ENCODE peak calls at places on chromosome 9, in six cellular contexts. G, J, D, C, K and Y are unnamed samples.

GRCh38 chr9:128728298-128728697 is 4.4 kb upstream of the ZDHHC12 start:
- DNase-seq in C (no peak), D (no peak), K (no peak), G (no peak), J (no peak), Y (no peak)

GRCh38 chr9:113668057-113668456 is 204.5 kb downstream of the RGS3 start:
- DNase-seq in J (no peak), K (no peak), D (no peak), C (no peak), G (no peak), Y (no peak)

GRCh38 chr9:136095028-136095494 is at the start of gene NACC2:
- DNase-seq in D (peak; percentile 82), K (peak; percentile 82), J (peak; percentile 53), G (no peak), C (peak; percentile 79), Y (peak; percentile 59)

GRCh38 chr9:95224371-95225015 is 93.0 kb downstream of the FANCC start:
- DNase-seq in G (no peak), J (no peak), C (no peak), D (no peak), K (no peak), Y (peak; percentile 15)

GRCh38 chr9:105967798-105968197 is 273.5 kb downstream of the TMEM38B start:
- DNase-seq in J (no peak), G (no peak), C (no peak), D (no peak), K (no peak), Y (no peak)

GRCh38 chr9:137520614-137521404 is 29.4 kb downstream of the PNPLA7 start:
- DNase-seq in K (no peak), D (no peak), G (no peak), C (no peak), J (no peak), Y (no peak)

GRCh38 chr9:6899274-6899673 is 141.5 kb downstream of the KDM4C start:
- DNase-seq in C (no peak), G (no peak), K (no peak), D (no peak), J (no peak), Y (no peak)

GRCh38 chr9:111348821-111349271 is 18.8 kb upstream of the OR2K2 start:
- DNase-seq in C (no peak), K (no peak), D (no peak), G (no peak), J (no peak), Y (peak; percentile 9)

GRCh38 chr9:23220171-23220570 is 605.9 kb downstream of the ELAVL2 start:
- DNase-seq in C (no peak), D (no peak), G (no peak), J (no peak), K (no peak), Y (no peak)

GRCh38 chr9:109859447-109859846 is 79.4 kb downstream of the PALM2AKAP2 start:
- DNase-seq in C (no peak), K (no peak), J (no peak), G (no peak), D (no peak), Y (no peak)
- TF ChIP-seq CTCF in C (peak; percentile 14), K (peak; percentile 42), J (peak; percentile 49), G (no peak), D (no peak), Y (peak; percentile 53)

GRCh38 chr9:107102011-107102410 is 181.1 kb upstream of the RAD23B start:
- DNase-seq in C (no peak), K (no peak), D (no peak), G (no peak), J (no peak), Y (no peak)
- TF ChIP-seq CTCF in C (no peak), K (no peak), D (no peak), G (no peak), J (no peak), Y (no peak)

DNA sequence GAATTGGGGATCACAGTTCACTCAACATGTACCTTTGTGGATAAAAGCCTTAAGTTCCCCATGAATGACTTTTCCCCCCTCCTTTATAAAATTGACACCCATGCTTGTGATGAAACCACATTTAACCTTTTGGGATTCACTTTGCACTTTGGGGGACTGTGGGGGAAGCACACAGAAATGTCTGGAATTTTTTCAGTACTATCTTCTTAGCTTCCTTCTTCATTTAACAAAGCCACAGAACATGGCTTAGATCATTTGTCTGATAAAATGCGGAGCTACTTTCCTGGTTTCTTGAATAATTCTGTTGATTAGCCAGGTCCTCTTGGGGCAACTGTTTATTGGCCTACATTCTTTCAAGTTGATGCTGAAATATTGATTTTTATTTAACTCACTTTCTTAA is 29.9 kb downstream of the TNFSF15 start:
- DNase-seq in K (no peak), J (no peak), C (no peak), D (no peak), G (no peak), Y (no peak)
- TF ChIP-seq CTCF in K (no peak), J (no peak), C (no peak), D (no peak), G (no peak), Y (no peak)

GRCh38 chr9:98523231-98523901 is 185.4 kb downstream of the GABBR2 start:
- DNase-seq in G (no peak), J (peak; percentile 10), C (no peak), D (no peak), K (no peak), Y (peak; percentile 50)
- TF ChIP-seq CTCF in G (no peak), J (peak; percentile 49), C (no peak), D (no peak), K (no peak), Y (peak; percentile 73)

GRCh38 chr9:116152941-116153764 is 438 bp upstream of the PAPPA start:
- DNase-seq in D (no peak), C (no peak), J (peak; percentile 57), K (no peak), G (no peak), Y (peak; percentile 84)

GRCh38 chr9:116151199-116151598 is 2.4 kb upstream of the PAPPA start:
- DNase-seq in J (no peak), C (no peak), D (no peak), K (no peak), G (no peak), Y (peak; percentile 26)

GRCh38 chr9:116153765-116154333 is at the start of gene PAPPA:
- DNase-seq in D (no peak), C (no peak), K (peak; percentile 19), G (no peak), J (no peak), Y (no peak)

GRCh38 chr9:116151966-116152381 is 1.6 kb upstream of the PAPPA start:
- DNase-seq in K (no peak), D (no peak), J (peak; percentile 87), C (no peak), G (no peak), Y (peak; percentile 95)

DNA sequence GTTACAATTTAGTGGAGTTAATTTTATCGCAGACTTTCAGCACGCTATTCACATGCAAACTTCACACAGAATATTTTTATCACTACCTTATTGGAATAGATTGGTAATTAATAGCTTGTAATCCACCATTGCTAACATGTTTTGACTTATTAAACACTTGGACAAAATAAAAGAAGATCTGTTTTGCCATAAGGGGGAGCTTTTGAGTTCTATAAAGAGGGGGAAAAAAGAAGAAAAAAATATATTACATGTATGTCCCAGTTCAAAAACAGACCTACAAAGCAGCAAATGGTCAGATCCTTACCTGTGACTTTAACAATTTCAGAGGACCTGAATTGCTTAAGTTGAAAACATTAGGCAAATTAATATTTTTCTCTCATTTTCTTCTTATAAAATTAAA is 1.2 kb upstream of the PAPPA start:
- DNase-seq in G (no peak), C (no peak), J (peak; percentile 84), K (no peak), D (no peak), Y (peak; percentile 76)
- TF ChIP-seq CTCF in G (no peak), C (peak; percentile 27), J (peak; percentile 40), K (peak; percentile 48), D (peak; percentile 48), Y (peak; percentile 36)

GRCh38 chr9:8855046-8855445 is 1055.5 kb upstream of the DMAC1 start:
- DNase-seq in D (no peak), C (no peak), J (peak; percentile 54), G (no peak), K (no peak), Y (peak; percentile 16)
- TF ChIP-seq CTCF in D (peak; percentile 31), C (no peak), J (peak; percentile 74), G (no peak), K (peak; percentile 49), Y (peak; percentile 50)